ENCODE peak calls at places on chromosomes 3 and 15, in eight cellular contexts. G, O, D, W, X, F, A and L are unnamed samples.

GRCh38 chr3:192700885-192701284 is 26.5 kb downstream of the FGF12 start:
- DNase-seq in D (no peak), F (no peak), G (no peak), O (no peak), A (no peak), W (no peak), X (no peak), L (no peak)

GRCh38 chr3:118988198-118988842 is 46.3 kb downstream of the IGSF11 start:
- DNase-seq in X (no peak), O (no peak), F (no peak), W (no peak), A (no peak), G (no peak), D (no peak), L (no peak)

GRCh38 chr3:84893211-84893610 is 65.6 kb upstream of the CADM2 start:
- DNase-seq in W (no peak), A (no peak), O (no peak), F (no peak), X (no peak), G (no peak), D (no peak), L (no peak)

GRCh38 chr15:62902821-62903220 is 139.7 kb upstream of the TPM1 start:
- DNase-seq in W (no peak), A (no peak), O (no peak), D (no peak), F (no peak), G (no peak), X (no peak), L (no peak)

GRCh38 chr3:36932979-36933378 is 11.9 kb downstream of the TRANK1 start:
- DNase-seq in W (no peak), A (no peak), G (no peak), X (no peak), D (no peak), F (no peak), O (no peak), L (no peak)

GRCh38 chr3:188402229-188402628 is 248.3 kb downstream of the LPP start:
- DNase-seq in W (no peak), G (no peak), D (no peak), F (no peak), A (no peak), X (no peak), O (no peak), L (no peak)

GRCh38 chr15:39248204-39248603 is 332.7 kb upstream of the THBS1 start:
- DNase-seq in G (no peak), W (peak; percentile 84), O (peak; percentile 68), A (peak; percentile 63), F (no peak), D (no peak), X (no peak), L (no peak)

GRCh38 chr3:128567141-128567540 is 74.1 kb upstream of the GATA2 start:
- DNase-seq in O (no peak), W (no peak), X (no peak), F (no peak), A (no peak), D (no peak), G (no peak), L (no peak)

GRCh38 chr3:120182613-120183524 is 88.6 kb upstream of the GSK3B start:
- DNase-seq in G (no peak), W (peak; percentile 60), X (no peak), F (peak; percentile 29), D (no peak), A (no peak), O (peak; percentile 40), L (peak; percentile 48)

GRCh38 chr15:42094512-42094963 is at the start of gene PLA2G4D:
- DNase-seq in O (no peak), G (no peak), W (peak; percentile 35), A (peak; percentile 13), F (no peak), X (no peak), D (no peak), L (no peak)

GRCh38 chr15:79018960-79019359 is 71.6 kb downstream of the RASGRF1 start:
- DNase-seq in F (no peak), G (no peak), X (no peak), A (no peak), W (no peak), O (no peak), D (no peak), L (no peak)

GRCh38 chr15:57649138-57649537 is 57.4 kb upstream of the POLR2M start:
- DNase-seq in W (peak; percentile 97), O (no peak), G (no peak), F (no peak), D (no peak), A (no peak), X (no peak), L (no peak)

GRCh38 chr3:184236033-184236410 is 6.6 kb downstream of the VWA5B2 start:
- DNase-seq in D (no peak), X (no peak), G (no peak), W (no peak), A (no peak), F (no peak), O (no peak), L (no peak)

GRCh38 chr3:123783811-123784210 is 100.3 kb downstream of the MYLK start:
- DNase-seq in D (no peak), O (no peak), X (no peak), W (no peak), A (no peak), G (no peak), F (no peak), L (peak; percentile 17)

GRCh38 chr15:69035918-69036258 is 21.4 kb downstream of the NOX5 start:
- DNase-seq in O (no peak), F (no peak), X (no peak), D (no peak), W (no peak), G (no peak), A (no peak), L (no peak)

GRCh38 chr15:69036856-69037255 is 22.4 kb downstream of the NOX5 start:
- DNase-seq in O (no peak), A (no peak), W (no peak), D (no peak), G (no peak), F (no peak), X (no peak), L (no peak)

GRCh38 chr15:69037482-69037881 is 23.0 kb downstream of the NOX5 start:
- DNase-seq in F (no peak), W (no peak), A (no peak), D (no peak), G (no peak), X (no peak), O (no peak), L (no peak)

GRCh38 chr15:69034352-69034751 is 19.9 kb downstream of the NOX5 start:
- DNase-seq in D (no peak), F (no peak), A (no peak), O (peak; percentile 87), G (no peak), W (peak; percentile 95), X (no peak), L (no peak)

GRCh38 chr15:69035205-69035917 is 20.9 kb downstream of the NOX5 start:
- DNase-seq in X (no peak), A (no peak), O (peak; percentile 15), W (peak; percentile 80), G (peak; percentile 81), D (no peak), F (no peak), L (no peak)
- TF ChIP-seq CTCF in X (no peak), A (no peak), O (peak; percentile 63), W (no peak), G (peak; percentile 46), D (no peak), F (no peak), L (peak; percentile 35)

GRCh38 chr3:51977449-51978142 is 2.7 kb downstream of the ABHD14A start:
- DNase-seq in G (no peak), D (no peak), F (peak; percentile 63), W (peak; percentile 64), O (no peak), X (no peak), A (no peak), L (no peak)

GRCh38 chr3:51971350-51971749 is 2.5 kb downstream of the ABHD14B start:
- DNase-seq in O (no peak), D (no peak), A (no peak), G (no peak), X (no peak), W (no peak), F (no peak), L (no peak)

GRCh38 chr3:51975857-51976549 is 1.1 kb downstream of the ABHD14A start:
- DNase-seq in A (peak; percentile 77), O (peak; percentile 43), X (peak; percentile 85), G (peak; percentile 75), W (no peak), D (peak; percentile 88), F (peak; percentile 56), L (no peak)

GRCh38 chr3:51974963-51975856 is at the start of gene ABHD14A:
- DNase-seq in G (peak; percentile 69), O (peak; percentile 45), X (peak; percentile 78), A (peak; percentile 72), D (peak; percentile 75), W (peak; percentile 67), F (peak; percentile 67), L (no peak)

GRCh38 chr3:51974277-51974962 is 444 bp upstream of the ABHD14A start:
- DNase-seq in G (no peak), X (peak; percentile 35), D (peak; percentile 51), W (no peak), O (no peak), A (peak; percentile 74), F (peak; percentile 36), L (no peak)
- TF ChIP-seq CTCF in G (peak; percentile 16), X (no peak), D (peak; percentile 6), W (no peak), O (peak; percentile 70), A (no peak), F (no peak), L (no peak)

DNA sequence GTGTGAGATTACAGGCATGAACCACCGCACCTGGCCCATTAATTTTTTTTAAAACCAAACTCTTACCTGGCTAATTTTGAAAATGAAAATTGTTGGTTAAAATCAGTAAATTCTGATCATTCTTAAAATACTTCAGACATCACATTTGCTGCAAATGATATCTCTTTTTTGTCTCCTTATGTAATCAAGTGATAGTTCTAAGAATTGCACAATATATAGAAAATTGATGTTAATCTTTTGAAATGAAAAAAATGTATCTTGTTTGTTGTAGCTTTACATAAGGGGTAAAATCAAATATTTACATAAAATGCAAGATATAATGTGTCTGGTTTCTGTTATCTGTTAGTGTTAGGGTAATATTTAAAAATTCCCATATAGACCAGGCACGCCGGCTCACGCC is 5.0 kb downstream of the GTPBP8 start:
- DNase-seq in F (no peak), A (no peak), D (no peak), O (no peak), W (no peak), X (no peak), G (no peak), L (no peak)
- TF ChIP-seq CTCF in F (no peak), A (no peak), D (no peak), O (no peak), W (no peak), X (no peak), G (no peak), L (no peak)

DNA sequence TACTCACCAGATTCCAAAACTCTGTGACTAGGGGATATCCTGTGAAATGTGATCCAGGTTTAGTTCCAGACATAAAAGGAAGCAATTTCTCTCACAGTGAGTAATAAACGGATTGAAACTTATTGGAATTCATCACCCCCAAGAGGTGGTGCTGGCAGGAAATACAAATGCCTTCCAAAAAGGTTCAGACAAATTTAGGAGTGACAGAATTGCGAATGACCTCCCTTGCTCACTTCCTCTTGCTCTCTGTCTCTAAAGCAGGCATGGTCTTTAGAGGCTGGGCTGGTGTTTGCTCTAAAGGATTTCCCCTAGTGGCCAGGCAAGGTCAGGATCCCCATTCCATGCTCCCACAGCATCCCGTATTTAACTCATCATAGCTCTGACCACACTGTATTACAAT is 449.4 kb upstream of the PPP2R3A start:
- DNase-seq in F (no peak), X (no peak), G (peak; percentile 44), D (no peak), A (no peak), W (no peak), O (peak; percentile 34), L (no peak)
- TF ChIP-seq CTCF in F (no peak), X (no peak), G (no peak), D (no peak), A (no peak), W (peak; percentile 13), O (peak; percentile 73), L (no peak)